ENCODE peak calls at places on chromosomes 3 and 15, in four cellular contexts. K is K562, S is IMR-90, Z is HepG2. T is an unnamed sample.

GRCh38 chr3:182989566-182989965 is 9.2 kb upstream of the DCUN1D1 start:
- DNase-seq in K (no peak), S (no peak), Z (no peak), T (no peak)

GRCh38 chr15:83555383-83555782 is 98.5 kb upstream of the ADAMTSL3 start:
- DNase-seq in K (peak; percentile 40), S (no peak), Z (no peak), T (no peak)

GRCh38 chr3:160226026-160226739 is 961 bp downstream of the C3orf80 start:
- DNase-seq in K (no peak), S (no peak), Z (no peak), T (peak; percentile 12)

GRCh38 chr3:56748663-56749231 is 53.0 kb downstream of the ARHGEF3 start:
- DNase-seq in K (no peak), S (no peak), Z (peak; percentile 4), T (no peak)

GRCh38 chr3:153348457-153349137 is 186.6 kb downstream of the RAP2B start:
- DNase-seq in K (no peak), S (peak; percentile 16), Z (no peak), T (no peak)

GRCh38 chr15:58401276-58401675 is 30.5 kb upstream of the LIPC start:
- DNase-seq in K (no peak), S (no peak), Z (no peak), T (no peak)

GRCh38 chr15:31574761-31575160 is 248.1 kb downstream of the KLF13 start:
- DNase-seq in K (no peak), S (no peak), Z (no peak), T (no peak)

GRCh38 chr15:64180235-64180824 is 17.5 kb upstream of the PPIB start:
- DNase-seq in K (no peak), S (no peak), Z (no peak), T (no peak)

GRCh38 chr3:122679467-122680291 is 960 bp upstream of the PARP14 start:
- DNase-seq in K (peak; percentile 70), S (peak; percentile 27), Z (no peak), T (peak; percentile 10)

GRCh38 chr3:144590854-144591253 is 619.2 kb downstream of the DIPK2A start:
- DNase-seq in K (no peak), S (peak; percentile 94), Z (no peak), T (peak; percentile 45)
- TF ChIP-seq MAZ in K (no peak), S (no peak), Z (no peak), T (no peak)

DNA sequence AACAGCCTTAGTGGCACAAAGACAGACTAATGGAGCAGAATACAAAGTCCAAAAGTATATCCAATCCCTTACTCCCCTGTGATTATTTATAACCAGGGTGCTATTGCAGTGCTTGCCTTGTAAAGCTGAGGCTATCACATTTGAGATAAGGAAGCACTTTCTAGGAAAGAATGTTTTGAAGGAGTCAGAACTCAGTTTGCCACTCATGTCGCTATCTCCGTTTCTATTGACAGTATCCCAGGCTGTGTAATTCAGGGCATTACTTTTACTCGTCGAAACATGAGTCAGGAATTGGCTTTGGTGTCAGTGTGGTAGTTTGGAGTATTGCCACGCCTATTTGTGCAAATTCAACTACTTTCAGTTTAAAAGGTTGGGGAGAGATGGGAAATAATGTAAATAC is 78.4 kb downstream of the FBXL2 start:
- DNase-seq in K (peak; percentile 47), S (peak; percentile 61), Z (no peak), T (peak; percentile 36)
- TF ChIP-seq MAZ in K (no peak), S (no peak), Z (no peak), T (no peak)

GRCh38 chr3:41125258-41125657 is 74.0 kb upstream of the CTNNB1 start:
- DNase-seq in K (peak; percentile 32), S (no peak), Z (no peak), T (no peak)

GRCh38 chr3:41126961-41127360 is 72.3 kb upstream of the CTNNB1 start:
- DNase-seq in K (no peak), S (no peak), Z (no peak), T (no peak)

GRCh38 chr3:41129731-41130130 is 69.6 kb upstream of the CTNNB1 start:
- DNase-seq in K (no peak), S (no peak), Z (no peak), T (no peak)

GRCh38 chr3:41127414-41127813 is 71.9 kb upstream of the CTNNB1 start:
- DNase-seq in K (no peak), S (no peak), Z (no peak), T (no peak)

DNA sequence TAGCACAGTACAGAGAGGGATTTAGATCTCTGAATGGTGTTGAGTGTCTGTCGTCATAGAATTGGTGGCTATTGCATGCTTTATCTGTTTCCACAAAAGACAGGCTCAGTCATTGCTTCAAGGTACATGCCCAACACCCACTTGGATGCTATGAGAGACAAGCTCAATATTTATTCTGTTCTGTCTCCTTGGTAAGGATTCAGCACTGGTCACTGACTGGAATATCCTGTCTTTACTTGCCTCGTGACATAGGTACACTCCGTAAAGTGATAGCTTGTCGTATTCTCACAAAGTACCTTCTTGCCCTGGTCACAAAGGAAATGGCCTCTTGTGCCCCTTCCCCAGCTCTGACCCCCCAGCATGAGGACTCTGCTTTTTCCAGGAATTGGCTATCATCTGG is 72.8 kb upstream of the CTNNB1 start:
- DNase-seq in K (no peak), S (no peak), Z (no peak), T (no peak)
- TF ChIP-seq MAZ in K (no peak), S (no peak), Z (no peak), T (no peak)

DNA sequence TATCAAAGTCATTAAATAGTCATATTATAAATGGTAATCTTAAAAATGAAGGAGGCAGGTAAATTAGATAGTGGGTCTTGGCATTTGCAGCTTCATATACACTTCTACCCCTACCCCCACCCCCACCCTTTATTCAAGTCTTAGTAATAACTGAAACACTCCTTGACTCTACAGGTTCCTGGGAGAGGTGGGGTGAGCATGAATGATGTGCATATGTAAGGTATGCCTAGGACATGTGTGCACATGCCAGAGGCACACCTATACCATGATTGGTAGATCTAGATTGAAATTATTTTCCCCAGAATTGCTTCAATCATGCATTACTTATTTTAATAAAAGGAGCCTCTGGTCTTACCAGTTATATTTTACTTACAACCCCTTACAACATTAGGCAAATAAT is 40.2 kb upstream of the PDCD6IP start:
- DNase-seq in K (no peak), S (no peak), Z (no peak), T (no peak)
- TF ChIP-seq MAZ in K (no peak), S (no peak), Z (no peak), T (no peak)

GRCh38 chr3:128133273-128133883 is 9.8 kb upstream of the RUVBL1 start:
- DNase-seq in K (peak; percentile 56), S (peak; percentile 70), Z (peak; percentile 47), T (peak; percentile 53)
- TF ChIP-seq MAZ in K (no peak), S (no peak), Z (no peak), T (no peak)

DNA sequence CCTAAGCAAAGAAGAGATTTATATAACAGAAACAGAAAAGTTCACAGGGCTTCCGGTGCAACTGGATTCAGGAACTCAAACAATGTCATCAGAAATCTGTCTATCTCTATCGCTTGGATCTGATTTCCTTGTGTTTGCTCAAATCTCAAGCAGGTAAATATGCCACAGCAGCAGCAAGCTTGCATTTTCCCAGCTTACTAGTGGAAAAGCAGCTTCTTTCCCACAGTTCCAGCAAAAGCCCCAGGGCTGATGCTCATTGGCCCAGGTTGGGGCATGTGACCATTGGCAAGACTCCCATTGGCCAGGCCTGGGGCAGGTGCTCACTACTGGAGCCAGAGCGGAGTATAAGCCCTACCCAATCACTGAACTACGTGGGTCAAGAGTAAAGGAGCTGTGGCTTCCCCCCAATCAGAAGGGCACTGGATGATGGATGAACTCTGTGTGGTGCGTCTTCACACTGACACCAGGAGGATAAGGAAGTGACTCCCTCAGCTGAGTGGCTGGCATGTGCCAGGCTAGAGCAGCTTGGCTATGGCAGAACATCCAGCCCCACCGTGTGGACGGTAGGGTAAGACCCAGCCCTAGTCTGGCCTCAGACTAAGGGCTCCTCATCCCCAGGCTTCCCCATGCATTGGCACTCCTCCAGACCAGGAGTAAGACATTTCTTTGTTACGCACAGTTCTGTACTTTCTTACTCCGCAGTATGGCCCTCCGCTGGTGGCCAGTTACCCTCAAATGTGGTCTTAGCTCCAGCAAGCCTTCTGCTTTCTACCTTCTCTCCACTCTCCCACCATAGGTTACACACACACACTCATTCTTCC is 13.1 kb upstream of the VIPR1 start:
- DNase-seq in K (no peak), S (no peak), Z (no peak), T (no peak)
- TF ChIP-seq MAZ in K (no peak), S (no peak), Z (no peak), T (no peak)

DNA sequence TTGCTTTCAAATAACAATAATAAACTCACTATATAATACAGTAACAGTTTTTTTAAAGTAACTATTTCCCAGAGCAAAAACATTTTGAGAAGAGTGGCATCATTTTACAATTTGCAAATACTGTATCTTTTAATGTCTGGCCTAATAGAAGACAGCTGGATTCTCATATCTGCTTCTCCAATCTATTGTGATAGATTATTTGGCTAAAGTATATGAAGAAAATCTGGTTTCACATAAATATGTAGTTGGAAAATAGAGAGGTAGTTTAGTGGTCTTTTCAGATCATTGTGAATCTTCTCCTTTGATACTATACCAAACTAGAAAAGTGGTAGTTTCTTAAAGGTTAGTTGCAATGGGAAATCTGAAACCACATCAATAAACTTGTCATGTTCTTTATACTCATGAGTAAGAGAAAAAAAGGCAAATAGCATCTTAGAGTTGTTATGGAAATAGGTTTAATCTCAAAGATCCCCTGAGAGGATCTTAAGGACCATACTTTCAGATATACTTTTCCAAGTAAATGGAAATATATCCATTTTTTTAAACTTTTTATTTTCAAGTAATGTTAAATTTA is 124.8 kb upstream of the NR2E3 start:
- DNase-seq in K (no peak), S (no peak), Z (no peak), T (no peak)
- TF ChIP-seq MAZ in K (no peak), S (no peak), Z (no peak), T (no peak)

GRCh38 chr3:137764001-137764433 is at the start of gene SOX14:
- DNase-seq in K (no peak), S (no peak), Z (peak; percentile 10), T (no peak)
- TF ChIP-seq MAZ in K (no peak), S (no peak), Z (no peak), T (no peak)

GRCh38 chr3:117035785-117036184 is 326.2 kb downstream of the TUSC7 start:
- DNase-seq in K (no peak), S (peak; percentile 30), Z (no peak), T (no peak)
- TF ChIP-seq MAZ in K (no peak), S (no peak), Z (no peak), T (no peak)

DNA sequence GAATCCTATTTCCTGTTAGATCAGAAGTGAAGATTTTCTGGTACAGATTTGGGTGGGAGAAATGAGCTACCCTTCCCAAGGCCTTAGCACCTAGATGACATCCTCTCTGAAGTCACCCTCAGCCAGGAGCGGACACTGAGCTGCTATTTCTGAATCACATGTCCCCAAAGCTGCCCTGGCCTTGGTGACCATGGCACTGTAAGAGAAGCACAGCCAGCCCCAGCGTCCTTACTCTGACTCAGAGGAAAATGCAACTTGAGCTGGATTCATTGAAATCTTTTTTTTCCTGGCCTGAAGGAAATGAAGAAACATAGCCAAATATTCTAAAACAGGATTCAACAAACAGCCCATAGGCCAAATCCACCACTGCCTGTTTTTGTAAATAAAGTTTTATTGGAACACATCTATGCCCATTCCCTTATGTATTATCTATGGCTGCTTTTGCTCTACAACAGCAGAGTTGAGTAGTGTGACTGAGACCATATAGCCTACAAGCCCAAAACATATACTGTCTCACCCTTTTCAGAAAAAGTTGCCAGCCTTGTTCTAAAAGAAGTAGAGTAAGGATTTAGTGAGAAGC is 215.8 kb upstream of the CTDSPL start:
- DNase-seq in K (no peak), S (no peak), Z (no peak), T (no peak)
- TF ChIP-seq MAZ in K (no peak), S (no peak), Z (no peak), T (no peak)

T was measured in A549.